ENCODE peak calls at places on chromosomes 11 and 22, in seven cellular contexts. C is NT2/D1, F is K562, U is SK-N-SH, N is H1, O is HCT116, I is HepG2. L is an unnamed sample.

GRCh38 chr22:30870451-30871345 is 97.9 kb downstream of the MORC2 start:
- DNase-seq in C (no peak), F (no peak), U (peak), N (no peak), O (no peak), I (no peak), L (no peak)

GRCh38 chr22:19675428-19675827 is 38.9 kb upstream of the SEPTIN5 start:
- DNase-seq in C (no peak), F (no peak), U (no peak), N (no peak), O (no peak), I (no peak), L (no peak)

GRCh38 chr11:18203723-18204122 is 31.1 kb downstream of the MRGPRX4 start:
- DNase-seq in C (peak), F (peak), U (peak), N (no peak), O (peak), I (peak), L (no peak)

GRCh38 chr22:26483043-26483438 is 542 bp downstream of the HPS4 start:
- DNase-seq in C (no peak), F (no peak), U (no peak), N (no peak), O (no peak), I (no peak), L (no peak)

GRCh38 chr11:70323811-70324210 is 53.3 kb downstream of the PPFIA1 start:
- DNase-seq in C (no peak), F (no peak), U (no peak), N (no peak), O (no peak), I (no peak), L (no peak)

GRCh38 chr11:85826096-85826855 is 15.3 kb upstream of the SYTL2 start:
- DNase-seq in C (no peak), F (peak), U (peak), N (no peak), O (no peak), I (no peak), L (no peak)

GRCh38 chr11:25211635-25212251 is 714.9 kb downstream of the LUZP2 start:
- DNase-seq in C (no peak), F (no peak), U (no peak), N (no peak), O (no peak), I (no peak), L (no peak)

GRCh38 chr11:45237666-45238348 is 48.3 kb downstream of the SYT13 start:
- DNase-seq in C (no peak), F (no peak), U (no peak), N (no peak), O (no peak), I (no peak), L (no peak)

GRCh38 chr11:70251583-70252285 is 18.8 kb upstream of the PPFIA1 start:
- DNase-seq in C (no peak), F (no peak), U (no peak), N (no peak), O (no peak), I (no peak), L (no peak)

GRCh38 chr11:113553905-113554304 is 78.7 kb upstream of the DRD2 start:
- DNase-seq in C (no peak), F (peak), U (peak), N (no peak), O (no peak), I (no peak), L (no peak)

GRCh38 chr22:37472418-37473006 is 13.7 kb downstream of the MFNG start:
- DNase-seq in C (no peak), F (peak), U (peak), N (no peak), O (no peak), I (peak), L (no peak)

GRCh38 chr11:16790484-16791240 is 52.2 kb downstream of the C11orf58 start:
- DNase-seq in C (no peak), F (no peak), U (no peak), N (no peak), O (no peak), I (no peak), L (no peak)

GRCh38 chr22:24441406-24442351 is 14.3 kb downstream of the ADORA2A start:
- DNase-seq in C (no peak), F (no peak), U (peak), N (no peak), O (no peak), I (no peak), L (no peak)

GRCh38 chr22:38718414-38718813 is 12.7 kb downstream of the GTPBP1 start:
- DNase-seq in C (no peak), F (no peak), U (peak), N (no peak), O (peak), I (peak), L (no peak)
- TF ChIP-seq YY1 in C (no peak), F (no peak), U (no peak), N (no peak), O (peak), I (no peak), L (no peak)

GRCh38 chr22:39898997-39899396 is 1.9 kb upstream of the GRAP2 start:
- DNase-seq in C (no peak), F (no peak), U (no peak), N (no peak), O (no peak), I (no peak), L (peak)

GRCh38 chr22:39901519-39902146 is 749 bp downstream of the GRAP2 start:
- DNase-seq in C (no peak), F (no peak), U (no peak), N (no peak), O (no peak), I (no peak), L (no peak)

GRCh38 chr22:39896313-39896996 is 2.9 kb upstream of the ENTHD1 start:
- DNase-seq in C (no peak), F (no peak), U (no peak), N (no peak), O (no peak), I (no peak), L (no peak)

GRCh38 chr22:39897841-39898240 is 3.0 kb upstream of the GRAP2 start:
- DNase-seq in C (no peak), F (no peak), U (no peak), N (no peak), O (no peak), I (no peak), L (no peak)

DNA sequence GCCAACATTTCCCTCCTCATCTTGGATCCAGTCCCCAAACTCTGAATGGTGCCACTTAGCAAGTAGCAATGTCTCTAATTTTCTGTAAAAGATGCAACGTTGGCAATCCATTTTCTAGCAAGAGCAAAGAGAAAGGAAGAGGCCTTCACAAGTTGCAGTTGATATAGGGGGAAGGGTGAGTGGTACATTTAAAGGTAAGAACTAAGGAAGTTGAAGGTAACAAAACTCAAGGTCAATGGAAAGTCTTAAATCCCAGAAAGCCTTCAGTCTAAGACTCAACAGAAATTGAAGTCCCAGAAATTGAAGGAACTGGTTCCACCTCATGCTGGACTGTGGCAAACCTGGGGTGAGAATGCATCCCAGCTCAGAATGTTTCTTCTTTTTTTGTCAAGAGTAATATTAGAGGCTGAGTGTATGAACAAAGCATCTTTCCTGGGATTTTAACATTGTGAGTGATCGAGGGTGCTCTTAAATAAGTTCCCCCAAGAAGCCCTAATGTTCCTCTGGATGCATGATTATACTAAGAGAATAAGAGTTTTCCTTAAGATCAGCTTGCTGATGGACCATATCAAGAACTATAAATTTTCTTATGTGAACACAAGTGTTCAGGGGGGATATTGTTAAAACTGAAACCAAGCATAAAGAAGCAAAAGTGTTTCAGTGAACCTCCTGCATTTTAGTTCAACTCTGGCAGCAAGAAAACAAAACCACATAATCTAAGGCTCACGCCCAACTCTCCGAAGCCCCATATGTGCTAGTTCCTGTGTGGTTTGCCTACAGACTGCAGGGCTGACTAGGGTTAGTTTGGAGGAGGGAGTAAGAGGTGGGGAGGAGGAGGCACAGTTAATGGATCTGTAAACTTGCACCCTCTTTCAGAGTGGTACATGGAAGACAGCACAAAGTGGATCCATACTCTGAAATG is at the start of gene GRAP2:
- DNase-seq in C (no peak), F (peak), U (no peak), N (no peak), O (no peak), I (no peak), L (peak)
- TF ChIP-seq YY1 in C (no peak), F (no peak), U (no peak), N (no peak), O (no peak), I (no peak), L (peak)

GRCh38 chr11:88535916-88536547 is 198.5 kb upstream of the CTSC start:
- DNase-seq in C (no peak), F (no peak), U (no peak), N (no peak), O (peak), I (peak), L (no peak)
- TF ChIP-seq YY1 in C (no peak), F (no peak), U (no peak), N (no peak), O (no peak), I (no peak), L (no peak)

DNA sequence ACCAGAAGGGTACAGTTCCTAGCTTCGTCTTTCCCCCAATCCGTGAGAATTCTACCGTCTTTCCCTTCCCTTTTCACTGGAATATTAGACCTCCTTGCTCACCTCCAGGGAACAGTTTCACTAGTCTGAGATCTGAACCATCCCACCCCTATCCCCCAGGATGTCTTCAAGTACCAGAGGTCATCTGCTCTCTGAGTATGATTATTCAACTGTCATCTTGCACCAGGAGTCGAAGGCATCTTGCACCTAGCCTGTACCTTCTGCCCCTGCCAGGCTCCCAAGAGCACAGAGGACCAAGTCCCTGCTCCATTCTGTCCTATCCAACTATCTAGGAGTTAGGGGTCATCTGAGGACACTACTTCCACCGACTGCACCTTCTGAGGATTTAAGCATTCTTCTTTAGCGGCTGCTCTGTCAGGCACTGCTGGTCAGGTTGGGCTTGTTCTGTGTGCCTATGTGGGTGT is 804 bp downstream of the ACER3 start:
- DNase-seq in C (no peak), F (peak), U (no peak), N (no peak), O (no peak), I (no peak), L (no peak)
- TF ChIP-seq YY1 in C (no peak), F (no peak), U (no peak), N (no peak), O (no peak), I (no peak), L (no peak)

DNA sequence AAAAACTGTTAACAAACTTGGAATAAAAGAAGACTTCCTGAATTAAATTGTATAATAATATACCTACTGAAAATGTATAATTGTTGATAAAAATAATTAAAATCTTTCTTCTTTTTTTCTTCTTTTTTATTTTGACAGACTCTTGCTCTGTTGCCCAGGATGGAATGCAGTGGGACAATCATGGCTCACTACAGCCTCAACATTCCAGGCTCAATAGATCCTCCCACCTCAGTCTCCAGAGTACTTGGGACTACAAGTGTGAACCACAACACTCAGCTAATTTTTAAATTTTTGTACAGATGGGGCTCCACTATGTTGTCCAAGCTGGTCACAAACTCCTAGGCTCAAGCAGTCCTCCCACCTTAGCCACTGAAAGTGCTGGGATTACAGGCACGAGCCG is 1063.8 kb upstream of the CNTN5 start:
- DNase-seq in C (no peak), F (no peak), U (no peak), N (no peak), O (no peak), I (no peak), L (no peak)
- TF ChIP-seq YY1 in C (no peak), F (no peak), U (no peak), N (no peak), O (no peak), I (no peak), L (no peak)

DNA sequence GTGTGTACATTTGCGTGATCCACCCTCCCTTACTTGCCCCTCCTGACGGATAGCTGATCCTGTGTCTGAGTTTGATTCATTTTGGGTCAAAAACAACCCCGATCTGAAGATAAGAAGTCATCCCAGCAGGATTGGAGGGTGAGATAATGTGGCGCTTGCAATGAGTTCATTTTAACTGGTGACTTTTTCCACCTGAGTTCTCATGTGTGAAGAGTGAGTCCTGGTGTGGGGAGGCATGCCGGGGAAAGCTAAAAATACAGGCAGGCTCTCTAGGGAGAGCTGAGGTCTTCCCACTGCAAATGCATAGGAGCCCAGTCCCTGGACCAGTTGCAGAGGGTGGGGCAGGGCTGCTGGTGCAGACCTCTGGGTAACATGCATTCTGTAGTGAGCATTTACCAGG is 35.7 kb upstream of the ELF5 start:
- DNase-seq in C (no peak), F (no peak), U (no peak), N (no peak), O (no peak), I (no peak), L (no peak)
- TF ChIP-seq YY1 in C (no peak), F (no peak), U (no peak), N (no peak), O (no peak), I (no peak), L (no peak)

L was measured in GM12878.